ENCODE peak calls at places on chromosomes 13 and 19, in six cellular contexts. Y is pancreas, S is IMR-90, Q is ovary, X is fibroblast of lung, G is cardiac muscle cell. R is an unnamed sample. For H3K36me3, the result is how much of the 10 kb centered on the place peaks cover.

GRCh38 chr19:31831421-31831820 is 482.2 kb upstream of the TSHZ3 start:
- DNase-seq in Y (no peak), S (no peak), Q (no peak), X (no peak), G (no peak), R (no peak)

GRCh38 chr19:6465006-6465405 is 935 bp downstream of the CRB3 start:
- DNase-seq in Y (no peak), S (no peak), Q (no peak), X (no peak), G (no peak), R (no peak)

GRCh38 chr19:32563761-32564160 is 17.2 kb upstream of the PDCD5 start:
- DNase-seq in Y (no peak), S (no peak), Q (no peak), X (no peak), G (no peak), R (no peak)

GRCh38 chr19:39390460-39390758 is 497 bp downstream of the PAF1 start:
- DNase-seq in Y (no peak), S (no peak), Q (no peak), X (no peak), G (no peak), R (no peak)

GRCh38 chr13:67107973-67108372 is 122.2 kb downstream of the PCDH9 start:
- DNase-seq in Y (no peak), S (no peak), Q (no peak), X (no peak), G (no peak), R (no peak)

GRCh38 chr13:58018865-58019264 is 387.3 kb downstream of the PCDH17 start:
- DNase-seq in Y (no peak), S (no peak), Q (no peak), X (no peak), G (no peak), R (no peak)

GRCh38 chr13:46721054-46721453 is 75.9 kb downstream of the ESD start:
- DNase-seq in Y (no peak), S (peak), Q (peak), X (peak), G (peak), R (no peak)

GRCh38 chr19:54158812-54159351 is 639 bp downstream of the LENG1 start:
- DNase-seq in Y (no peak), S (peak), Q (no peak), X (no peak), G (peak), R (no peak)

GRCh38 chr13:21749410-21749809 is 78.5 kb downstream of the FGF9 start:
- DNase-seq in Y (no peak), S (peak), Q (no peak), X (peak), G (no peak), R (no peak)

GRCh38 chr13:42137856-42138537 is 89.5 kb downstream of the DGKH start:
- DNase-seq in Y (no peak), S (peak), Q (no peak), X (peak), G (peak), R (no peak)

GRCh38 chr13:62119739-62120700 is 704.4 kb upstream of the PCDH20 start:
- DNase-seq in Y (no peak), S (peak), Q (no peak), X (peak), G (peak), R (no peak)

GRCh38 chr13:98083507-98083906 is 59.4 kb upstream of the FARP1 start:
- DNase-seq in Y (no peak), S (peak), Q (no peak), X (peak), G (peak), R (no peak)

GRCh38 chr19:9945319-9945966 is 9.1 kb upstream of the OLFM2 start:
- DNase-seq in Y (no peak), S (peak), Q (peak), X (peak), G (peak), R (no peak)

GRCh38 chr19:15249912-15250634 is 17.8 kb upstream of the EPHX3 start:
- DNase-seq in Y (no peak), S (peak), Q (peak), X (peak), G (peak), R (no peak)

GRCh38 chr19:56899943-56900342 is 59.4 kb upstream of the PEG3 start:
- DNase-seq in Y (no peak), S (no peak), Q (no peak), X (no peak), G (no peak), R (no peak)

GRCh38 chr19:40331052-40331451 is 17.1 kb downstream of the C19orf47 start:
- DNase-seq in Y (no peak), S (no peak), Q (no peak), X (no peak), G (no peak), R (no peak)

GRCh38 chr19:36687214-36688056 is at the start of gene ZNF567:
- DNase-seq in Y (peak), S (peak), Q (peak), X (peak), G (peak), R (peak)

GRCh38 chr13:75931116-75931515 is 295.0 kb downstream of the LMO7 start:
- DNase-seq in Y (no peak), S (peak), Q (no peak), X (peak), G (no peak), R (no peak)

GRCh38 chr19:38663957-38664502 is 16.6 kb downstream of the ACTN4 start:
- DNase-seq in Y (no peak), S (no peak), Q (no peak), X (no peak), G (no peak), R (no peak)

GRCh38 chr19:46678110-46678732 is 17.2 kb upstream of the DACT3 start:
- DNase-seq in Y (peak), S (no peak), Q (no peak), X (no peak), G (no peak), R (no peak)

GRCh38 chr19:46670874-46671273 is 9.9 kb upstream of the DACT3 start:
- DNase-seq in Y (no peak), S (peak), Q (no peak), X (peak), G (no peak), R (no peak)

GRCh38 chr19:46668662-46669061 is 7.7 kb upstream of the DACT3 start:
- DNase-seq in Y (no peak), S (no peak), Q (no peak), X (no peak), G (no peak), R (no peak)

GRCh38 chr19:46674416-46675178 is 13.6 kb upstream of the DACT3 start:
- DNase-seq in Y (no peak), S (peak), Q (no peak), X (peak), G (no peak), R (no peak)
- H3K36me3 ChIP-seq in Y (under half), S (under half), Q (under half), X (under half), G (under half), R (half or more)

GRCh38 chr19:4033028-4033956 is 25.8 kb downstream of the PIAS4 start:
- DNase-seq in Y (no peak), S (no peak), Q (no peak), X (no peak), G (no peak), R (no peak)
- H3K36me3 ChIP-seq in Y (under half), S (half or more), Q (under half), X (under half), G (under half), R (under half)

GRCh38 chr19:49687150-49687549 is 2.2 kb upstream of the ADM5 start:
- DNase-seq in Y (no peak), S (no peak), Q (peak), X (no peak), G (no peak), R (no peak)
- H3K36me3 ChIP-seq in Y (under half), S (under half), Q (under half), X (under half), G (under half), R (under half)

DNA sequence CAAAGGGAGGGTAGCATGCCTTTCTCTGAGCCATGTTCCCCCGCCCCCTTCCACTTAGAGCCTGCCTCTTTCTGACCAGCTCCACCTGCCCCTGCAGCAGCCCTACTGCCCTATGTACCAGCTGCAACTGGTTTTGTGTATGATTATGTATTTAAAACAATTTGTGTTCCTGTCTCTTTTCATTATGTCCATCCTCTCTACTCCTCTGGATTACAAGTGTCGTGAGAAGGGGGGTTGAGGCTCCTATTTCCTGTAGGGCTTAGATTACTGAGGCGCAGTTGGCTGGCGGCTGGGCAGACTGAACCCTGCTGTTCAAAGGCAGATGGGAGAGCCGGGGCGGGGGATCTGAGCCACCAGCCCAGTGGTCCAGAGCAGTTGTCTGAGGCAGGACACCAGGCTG is 213.3 kb downstream of the KCNRG start:
- DNase-seq in Y (no peak), S (no peak), Q (no peak), X (no peak), G (no peak), R (no peak)
- H3K36me3 ChIP-seq in Y (under half), S (under half), Q (under half), X (under half), G (under half), R (under half)

GRCh38 chr19:21047712-21048111 is 27.3 kb downstream of the ZNF430 start:
- DNase-seq in Y (no peak), S (no peak), Q (no peak), X (no peak), G (no peak), R (no peak)
- H3K36me3 ChIP-seq in Y (under half), S (under half), Q (under half), X (under half), G (under half), R (half or more)

R was measured in RWPE2.